ENCODE peak calls at places on chromosome 18, in six cellular contexts. R is fibroblast of lung, U is GM23248, Z is MM.1S, M is astrocyte, C is K562. X is an unnamed sample.

GRCh38 chr18:44758821-44759624 is 78.3 kb downstream of the SETBP1 start:
- DNase-seq in R (no peak), U (no peak), Z (peak), M (no peak), C (no peak), X (no peak)

GRCh38 chr18:61992285-61992684 is 99.5 kb upstream of the RNF152 start:
- DNase-seq in R (peak), U (peak), Z (no peak), M (peak), C (no peak), X (no peak)

GRCh38 chr18:69727912-69728572 is 219.6 kb downstream of the CD226 start:
- DNase-seq in R (no peak), U (no peak), Z (no peak), M (peak), C (no peak), X (no peak)

GRCh38 chr18:7921938-7922587 is 354.9 kb downstream of the PTPRM start:
- DNase-seq in R (peak), U (peak), Z (no peak), M (peak), C (no peak), X (no peak)

GRCh38 chr18:28039078-28039477 is 137.9 kb downstream of the CDH2 start:
- DNase-seq in R (peak), U (no peak), Z (no peak), M (peak), C (no peak), X (no peak)

GRCh38 chr18:11810379-11810778 is 40.8 kb upstream of the CHMP1B start:
- DNase-seq in R (no peak), U (no peak), Z (no peak), M (no peak), C (no peak), X (no peak)

GRCh38 chr18:902179-902718 is 2.4 kb upstream of the ADCYAP1 start:
- DNase-seq in R (no peak), U (peak), Z (no peak), M (peak), C (no peak), X (no peak)

GRCh38 chr18:51537487-51537886 is 340.0 kb upstream of the MEX3C start:
- DNase-seq in R (no peak), U (peak), Z (peak), M (no peak), C (no peak), X (no peak)

GRCh38 chr18:48137354-48138208 is 207.1 kb upstream of the SMAD2 start:
- DNase-seq in R (no peak), U (no peak), Z (no peak), M (no peak), C (no peak), X (no peak)

GRCh38 chr18:64202836-64203235 is 53.9 kb upstream of the LINC00305 start:
- DNase-seq in R (no peak), U (peak), Z (no peak), M (no peak), C (no peak), X (no peak)

GRCh38 chr18:2846241-2846637 is 567 bp upstream of the EMILIN2 start:
- DNase-seq in R (peak), U (peak), Z (no peak), M (no peak), C (no peak), X (no peak)

GRCh38 chr18:2848145-2848878 is 1.5 kb downstream of the EMILIN2 start:
- DNase-seq in R (peak), U (peak), Z (no peak), M (no peak), C (no peak), X (no peak)

GRCh38 chr18:2845175-2845574 is 1.6 kb upstream of the EMILIN2 start:
- DNase-seq in R (no peak), U (no peak), Z (no peak), M (no peak), C (no peak), X (no peak)

GRCh38 chr18:2847341-2848144 is 737 bp downstream of the EMILIN2 start:
- DNase-seq in R (peak), U (peak), Z (no peak), M (no peak), C (peak), X (no peak)

DNA sequence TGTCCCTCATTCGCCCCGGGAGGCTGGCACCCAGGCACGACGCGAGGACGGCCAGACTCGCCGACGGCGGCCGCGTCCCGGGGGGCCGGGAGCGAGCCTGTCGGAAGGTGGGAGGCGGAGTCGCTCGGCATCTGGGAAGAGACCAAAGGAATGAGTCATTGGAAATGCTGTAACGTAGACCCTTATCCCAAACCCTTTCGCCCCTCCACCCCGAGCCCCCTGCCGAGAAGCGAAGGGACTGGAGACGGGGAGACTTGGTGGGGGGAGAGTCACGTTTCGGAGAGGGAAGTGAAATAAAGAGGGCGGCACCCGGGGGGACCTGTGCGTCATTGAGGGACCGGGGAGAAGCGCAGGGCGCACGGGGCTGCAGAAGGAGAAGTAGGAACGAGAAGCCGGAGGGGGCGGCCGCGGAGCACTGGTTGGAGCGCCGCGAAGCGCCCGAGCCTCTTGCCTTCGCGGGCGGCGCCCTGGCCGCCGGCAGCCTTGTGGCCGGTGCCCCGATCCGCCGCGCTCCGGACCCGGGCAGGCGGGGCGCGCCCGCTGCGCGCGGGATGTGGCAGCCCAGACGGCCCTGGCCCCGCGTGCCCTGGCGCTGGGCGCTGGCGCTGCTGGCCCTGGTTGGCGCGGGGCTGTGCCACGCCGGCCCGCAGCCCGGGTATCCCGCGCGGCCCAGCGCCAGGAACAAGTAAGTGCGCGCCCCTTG is at the start of gene EMILIN2:
- DNase-seq in R (peak), U (peak), Z (no peak), M (peak), C (peak), X (no peak)
- TF ChIP-seq EZH2 in R (no peak), U (no peak), Z (no peak), M (no peak), C (peak), X (no peak)

DNA sequence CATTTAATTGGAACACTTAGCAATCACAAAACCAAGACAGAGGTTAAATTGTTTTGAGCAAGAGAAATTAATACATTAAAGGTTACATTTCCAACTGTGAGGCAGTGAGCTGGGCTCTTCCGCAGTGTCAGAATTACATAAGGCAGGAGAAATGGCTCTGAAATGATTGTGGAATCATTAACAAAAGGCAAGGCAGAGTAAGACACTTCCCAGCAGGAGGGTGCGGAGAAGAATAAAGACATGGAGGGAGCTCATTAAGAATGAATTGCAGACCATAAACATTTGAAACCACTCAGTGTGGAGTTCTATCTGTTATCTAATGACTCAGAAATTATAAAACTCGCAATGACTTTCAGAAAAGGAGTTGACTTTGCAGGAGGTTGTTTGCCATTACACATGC is 77.1 kb downstream of the SMIM21 start:
- DNase-seq in R (no peak), U (no peak), Z (no peak), M (peak), C (no peak), X (no peak)
- H3K27ac ChIP-seq in R (no peak), U (no peak), Z (no peak), M (no peak), C (no peak), X (no peak)

GRCh38 chr18:26549103-26549485 is 741 bp upstream of the KCTD1 start:
- DNase-seq in R (peak), U (peak), Z (peak), M (peak), C (no peak), X (no peak)

GRCh38 chr18:26549486-26550435 is 1.4 kb upstream of the KCTD1 start:
- DNase-seq in R (peak), U (peak), Z (peak), M (peak), C (no peak), X (no peak)

GRCh38 chr18:26553943-26554342 is 5.6 kb upstream of the KCTD1 start:
- DNase-seq in R (no peak), U (no peak), Z (no peak), M (no peak), C (no peak), X (no peak)

GRCh38 chr18:26548144-26549102 is at the start of gene KCTD1:
- DNase-seq in R (peak), U (peak), Z (peak), M (peak), C (no peak), X (peak)

DNA sequence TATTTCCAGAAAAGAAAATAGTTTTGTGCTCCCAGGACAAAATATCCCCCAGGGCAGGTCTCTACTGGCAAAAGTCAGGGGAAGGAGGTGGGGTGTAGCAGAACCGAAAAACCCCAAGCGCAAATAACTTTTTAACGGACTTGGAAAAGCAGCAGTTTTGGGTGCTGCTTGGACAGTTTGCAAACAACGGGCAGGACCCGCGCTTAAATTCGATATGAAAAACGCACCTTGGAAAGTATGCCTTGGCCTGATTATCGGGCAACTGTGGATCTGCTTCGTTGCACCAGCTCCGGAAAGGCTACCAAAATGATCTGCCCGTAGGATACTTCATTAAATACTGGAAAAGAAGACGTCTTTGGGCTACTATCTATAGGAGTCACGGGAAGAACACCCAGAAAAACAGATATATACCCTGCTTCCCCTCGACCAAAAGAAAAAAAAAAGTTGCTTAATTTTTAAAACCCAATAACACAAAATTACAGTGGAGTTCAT is 2.9 kb upstream of the KCTD1 start:
- DNase-seq in R (peak), U (no peak), Z (no peak), M (no peak), C (no peak), X (no peak)
- H3K4me3 ChIP-seq in R (no peak), U (no peak), Z (no peak), M (no peak), C (no peak), X (no peak)

GRCh38 chr18:13216732-13217465 is 1.7 kb upstream of the LDLRAD4 start:
- DNase-seq in R (no peak), U (peak), Z (peak), M (no peak), C (peak), X (no peak)
- TF ChIP-seq EZH2 in R (peak), U (peak), Z (no peak), M (no peak), C (no peak), X (no peak)

DNA sequence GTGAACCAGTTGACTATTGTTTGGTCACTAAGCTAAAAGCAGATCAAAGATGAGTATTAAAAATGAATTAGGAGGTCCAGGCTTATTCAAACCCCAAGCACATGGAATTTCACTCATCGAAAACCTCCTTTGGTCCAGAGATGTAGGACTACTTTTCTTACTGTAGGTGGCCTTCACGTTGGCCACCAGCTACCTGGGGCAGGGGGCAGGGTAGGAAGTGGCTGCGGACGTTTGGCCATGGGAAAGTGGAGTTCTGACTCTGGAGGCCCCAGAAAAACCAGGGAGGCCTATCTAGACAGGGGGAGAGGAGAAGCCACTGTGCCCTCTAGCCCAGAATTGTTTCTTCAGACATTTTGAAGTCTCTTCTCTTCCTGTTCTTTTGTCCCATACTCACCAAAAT is 31.8 kb upstream of the CABLES1 start:
- DNase-seq in R (no peak), U (no peak), Z (no peak), M (no peak), C (no peak), X (no peak)
- H3K27ac ChIP-seq in R (no peak), U (no peak), Z (no peak), M (no peak), C (no peak), X (no peak)